ENCODE peak calls at places on chromosomes 4 and X, in five cellular contexts. W is GM12891, I is adrenal gland, V is IMR-90, G is tibial nerve. Z is an unnamed sample.

GRCh38 chr4:165512464-165512863 is 133.7 kb downstream of the CPE start:
- DNase-seq in I (no peak), V (no peak), G (no peak), W (no peak), Z (no peak)

GRCh38 chr4:170374770-170375169 is 285.0 kb upstream of the AADAT start:
- DNase-seq in G (no peak), W (peak; percentile 18), V (no peak), I (no peak), Z (peak; percentile 50)

GRCh38 chr4:44279469-44279868 is 169.1 kb downstream of the KCTD8 start:
- DNase-seq in V (no peak), W (no peak), G (no peak), I (no peak), Z (no peak)

GRCh38 chrX:2484721-2485459 is 15.9 kb downstream of the DHRSX start:
- DNase-seq in W (no peak), I (no peak), V (peak; percentile 54), G (peak; percentile 32), Z (no peak)

GRCh38 chrX:118564498-118564897 is 68.9 kb downstream of the DOCK11 start:
- DNase-seq in G (no peak), V (no peak), W (no peak), I (no peak), Z (no peak)

GRCh38 chrX:17590892-17591740 is 146.2 kb upstream of the SCML1 start:
- DNase-seq in W (peak; percentile 4), V (peak; percentile 80), G (peak; percentile 54), I (peak; percentile 78), Z (peak; percentile 9)

GRCh38 chrX:74232859-74233258 is 71.1 kb upstream of the ZCCHC13 start:
- DNase-seq in V (peak; percentile 23), G (no peak), W (no peak), I (no peak), Z (peak; percentile 46)

GRCh38 chr4:128355301-128355700 is 67.7 kb upstream of the PGRMC2 start:
- DNase-seq in G (no peak), W (no peak), I (peak; percentile 57), V (no peak), Z (peak; percentile 79)

GRCh38 chr4:173333658-173334084 is 487 bp downstream of the HMGB2 start:
- DNase-seq in W (peak; percentile 3), V (peak; percentile 19), I (peak; percentile 57), G (peak; percentile 22), Z (peak; percentile 92)

GRCh38 chr4:155653052-155653451 is 13.6 kb upstream of the GUCY1A1 start:
- DNase-seq in I (no peak), V (no peak), W (no peak), G (no peak), Z (no peak)

GRCh38 chr4:21888195-21888976 is 60.2 kb downstream of the KCNIP4 start:
- DNase-seq in I (no peak), G (no peak), W (no peak), V (peak; percentile 93), Z (no peak)

GRCh38 chr4:44629280-44629866 is 22.1 kb downstream of the YIPF7 start:
- DNase-seq in G (peak; percentile 53), V (peak; percentile 43), W (peak; percentile 16), I (peak; percentile 29), Z (peak; percentile 61)

GRCh38 chr4:109589605-109590004 is 29.6 kb downstream of the MCUB start:
- DNase-seq in V (peak; percentile 2), W (no peak), I (no peak), G (no peak), Z (no peak)

GRCh38 chr4:168569066-168569908 is 72.4 kb downstream of the PALLD start:
- DNase-seq in G (no peak), V (no peak), I (no peak), W (no peak), Z (peak; percentile 7)

GRCh38 chr4:151409470-151410313 is 716 bp downstream of the FHIP1A start:
- DNase-seq in I (peak; percentile 18), V (no peak), W (no peak), G (no peak), Z (no peak)

GRCh38 chrX:45540181-45540580 is 339.5 kb upstream of the DIPK2B start:
- DNase-seq in W (no peak), G (no peak), V (no peak), I (no peak), Z (no peak)

GRCh38 chrX:11766487-11766886 is 8.4 kb downstream of the MSL3 start:
- DNase-seq in V (no peak), G (no peak), I (no peak), W (no peak), Z (no peak)

GRCh38 chr4:186644737-186645261 is 78.9 kb downstream of the FAT1 start:
- DNase-seq in W (no peak), V (peak; percentile 40), G (no peak), I (no peak), Z (no peak)
- TF ChIP-seq POLR2A in W (no peak), V (no peak), G (no peak), I (no peak), Z (no peak)

GRCh38 chrX:38305971-38306370 is 21.3 kb downstream of the RPGR start:
- DNase-seq in I (no peak), V (no peak), W (no peak), G (no peak), Z (no peak)
- TF ChIP-seq POLR2A in I (no peak), V (no peak), W (no peak), G (peak; percentile 14), Z (no peak)

GRCh38 chr4:148245015-148245414 is 197.2 kb downstream of the NR3C2 start:
- DNase-seq in W (no peak), V (no peak), G (no peak), I (no peak), Z (no peak)

GRCh38 chr4:148243837-148244236 is 198.4 kb downstream of the NR3C2 start:
- DNase-seq in W (no peak), G (no peak), V (no peak), I (no peak), Z (peak; percentile 5)

GRCh38 chr4:148253748-148254147 is 188.5 kb downstream of the NR3C2 start:
- DNase-seq in G (no peak), I (no peak), W (no peak), V (no peak), Z (no peak)

DNA sequence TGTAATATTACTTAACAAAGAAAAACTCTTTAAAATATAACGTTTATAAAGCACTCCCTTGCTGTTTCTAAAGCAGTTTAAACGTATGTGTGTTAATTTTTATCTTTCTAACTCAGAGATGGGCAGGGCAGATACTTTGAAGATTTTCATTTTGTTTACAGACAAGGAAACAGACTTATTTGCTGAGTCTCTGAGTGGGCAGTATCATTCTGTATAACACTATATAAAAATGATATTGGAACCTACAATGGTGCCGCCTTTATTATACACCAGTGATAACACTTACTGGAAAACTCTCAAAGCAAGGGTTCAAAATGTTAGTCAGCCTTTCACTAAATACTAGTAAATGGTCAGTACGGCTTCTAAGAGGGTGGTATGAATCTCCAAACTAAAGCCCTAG is 193.4 kb downstream of the NR3C2 start:
- DNase-seq in W (no peak), I (no peak), G (no peak), V (no peak), Z (no peak)
- TF ChIP-seq POLR2A in W (no peak), I (no peak), G (no peak), V (no peak), Z (no peak)

DNA sequence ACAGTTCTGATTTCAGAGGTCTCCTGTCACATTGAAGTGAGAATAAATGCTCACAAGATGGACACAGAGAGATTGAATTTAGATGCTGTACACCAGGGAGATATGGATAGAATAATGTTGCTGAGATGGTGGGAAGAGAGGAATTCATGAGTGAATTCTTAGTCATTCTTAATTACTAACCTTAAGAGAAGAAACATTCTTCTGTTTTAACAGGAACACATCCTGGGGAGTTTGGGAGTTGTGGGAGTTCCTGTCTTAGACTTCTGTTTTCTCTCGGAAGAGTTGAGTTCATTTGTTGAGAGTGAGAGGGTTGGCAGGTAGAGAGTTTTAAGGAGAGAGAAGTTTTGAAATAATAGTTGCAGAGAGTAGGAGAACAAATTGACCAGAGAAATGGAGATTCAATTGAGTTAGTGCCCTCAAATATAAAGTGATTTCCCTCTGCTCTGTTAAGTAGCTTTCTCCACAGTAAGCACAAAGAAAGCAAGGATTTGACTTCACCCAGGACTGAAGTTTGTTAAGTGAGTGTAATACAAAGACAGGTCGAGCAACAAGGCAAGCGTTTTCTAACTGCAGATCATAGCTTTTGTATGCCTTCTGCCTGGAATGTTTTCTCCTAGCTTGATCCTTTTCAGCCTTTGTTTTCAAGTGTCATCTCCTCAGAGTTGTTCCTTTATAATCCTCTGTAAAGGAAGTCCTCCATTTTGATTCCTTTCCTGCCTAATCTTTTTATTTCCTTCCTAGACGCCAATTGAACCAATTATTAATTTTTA is 205.9 kb downstream of the RAPGEF2 start:
- DNase-seq in W (no peak), G (no peak), V (peak; percentile 62), I (no peak), Z (no peak)
- TF ChIP-seq POLR2A in W (no peak), G (no peak), V (no peak), I (no peak), Z (no peak)

GRCh38 chr4:86368433-86368832 is 8.6 kb upstream of the MAPK10 start:
- DNase-seq in V (no peak), W (no peak), G (no peak), I (no peak), Z (no peak)

GRCh38 chr4:86367577-86367976 is 7.7 kb upstream of the MAPK10 start:
- DNase-seq in I (no peak), V (no peak), W (no peak), G (no peak), Z (no peak)

GRCh38 chr4:86362510-86362909 is 2.7 kb upstream of the MAPK10 start:
- DNase-seq in V (no peak), I (no peak), W (no peak), G (no peak), Z (no peak)

GRCh38 chr4:86366920-86367319 is 7.1 kb upstream of the MAPK10 start:
- DNase-seq in W (no peak), I (no peak), V (no peak), G (no peak), Z (no peak)
- TF ChIP-seq POLR2A in W (no peak), I (no peak), V (no peak), G (no peak), Z (no peak)

DNA sequence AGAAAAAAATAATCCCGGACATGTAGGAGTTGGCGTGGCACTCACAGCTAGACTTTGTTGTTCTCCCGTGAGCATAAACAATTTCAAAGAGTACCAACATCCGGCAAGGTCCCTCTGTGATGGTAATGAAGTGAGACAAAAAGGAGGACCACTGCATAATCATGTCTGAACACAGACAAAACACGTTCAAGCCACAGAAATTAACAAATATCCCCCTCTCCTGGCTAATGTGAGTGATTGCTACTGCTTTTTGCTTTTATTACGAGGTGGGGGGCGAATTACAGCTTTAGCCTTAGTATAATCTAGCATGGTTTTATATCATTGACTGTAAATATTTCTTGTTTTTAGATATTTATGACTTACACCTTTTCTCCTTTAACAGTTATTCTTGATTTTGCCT is 118.5 kb downstream of the PLS3 start:
- DNase-seq in G (no peak), V (peak; percentile 39), I (no peak), W (no peak), Z (no peak)
- TF ChIP-seq POLR2A in G (no peak), V (no peak), I (no peak), W (no peak), Z (no peak)

GRCh38 chrX:115592997-115593734 is 32.2 kb downstream of the PLS3 start:
- DNase-seq in V (peak; percentile 56), I (no peak), W (no peak), G (no peak), Z (no peak)
- TF ChIP-seq POLR2A in V (peak; percentile 46), I (no peak), W (no peak), G (no peak), Z (no peak)

GRCh38 chrX:149804102-149804501 is 22.4 kb downstream of the MAGEA9 start:
- DNase-seq in I (no peak), G (no peak), V (no peak), W (no peak), Z (peak; percentile 4)

GRCh38 chrX:149803458-149804062 is 21.8 kb downstream of the MAGEA9 start:
- DNase-seq in V (no peak), W (no peak), I (no peak), G (no peak), Z (no peak)

GRCh38 chrX:149799095-149799721 is 17.5 kb downstream of the MAGEA9 start:
- DNase-seq in G (no peak), V (no peak), W (no peak), I (no peak), Z (no peak)
- TF ChIP-seq POLR2A in G (no peak), V (no peak), W (no peak), I (no peak), Z (no peak)